ENCODE peak calls at places on chromosome 21, in four cellular contexts. One of them, this sample, is unnamed.

GRCh38 chr21:31042080-31042464 is 3.8 kb upstream of the KRTAP19-8 start:
- DNase-seq in GM12878: no peak
- DNase-seq in HepG2: no peak
- DNase-seq in K562: no peak
- DNase-seq in this sample: no peak

GRCh38 chr21:35737899-35738341 is 322.4 kb downstream of the SETD4 start:
- DNase-seq in K562: no peak
- DNase-seq in GM12878: no peak
- DNase-seq in HepG2: no peak
- DNase-seq in this sample: no peak

GRCh38 chr21:44539031-44539430 is 964 bp downstream of the KRTAP10-1 start:
- DNase-seq in GM12878: no peak
- DNase-seq in K562: no peak
- DNase-seq in HepG2: no peak
- DNase-seq in this sample: no peak

GRCh38 chr21:39000496-39000895 is 182.8 kb downstream of the PSMG1 start:
- DNase-seq in GM12878: no peak
- DNase-seq in K562: no peak
- DNase-seq in HepG2: no peak
- DNase-seq in this sample: no peak

GRCh38 chr21:38938343-38938742 is 132.6 kb downstream of the ETS2 start:
- DNase-seq in GM12878: no peak
- DNase-seq in K562: no peak
- DNase-seq in HepG2: no peak
- DNase-seq in this sample: no peak

GRCh38 chr21:41891132-41891531 is 12.0 kb upstream of the PRDM15 start:
- DNase-seq in K562: no peak
- DNase-seq in GM12878: no peak
- DNase-seq in HepG2: no peak
- DNase-seq in this sample: no peak

GRCh38 chr21:29481641-29482040 is 182.9 kb downstream of the BACH1 start:
- DNase-seq in HepG2: no peak
- DNase-seq in K562: no peak
- DNase-seq in GM12878: no peak
- DNase-seq in this sample: no peak

GRCh38 chr21:45283611-45284455 is 3.9 kb downstream of the POFUT2 start:
- DNase-seq in HepG2: no peak
- DNase-seq in GM12878: no peak
- DNase-seq in K562: no peak
- DNase-seq in this sample: no peak

GRCh38 chr21:15210235-15210678 is 145.5 kb upstream of the NRIP1 start:
- DNase-seq in GM12878: no peak
- DNase-seq in HepG2: peak
- DNase-seq in K562: peak
- DNase-seq in this sample: no peak

GRCh38 chr21:23613014-23613413 is 1994.3 kb downstream of the MRPL39 start:
- DNase-seq in K562: no peak
- DNase-seq in HepG2: no peak
- DNase-seq in GM12878: no peak
- DNase-seq in this sample: no peak

GRCh38 chr21:45719177-45719802 is 75.8 kb downstream of the PCBP3 start:
- DNase-seq in HepG2: no peak
- DNase-seq in GM12878: peak
- DNase-seq in K562: no peak
- DNase-seq in this sample: no peak

GRCh38 chr21:43318368-43318767 is 108.6 kb downstream of the SIK1 start:
- DNase-seq in K562: no peak
- DNase-seq in GM12878: no peak
- DNase-seq in HepG2: no peak
- DNase-seq in this sample: no peak

GRCh38 chr21:45300786-45301520 is 13.3 kb upstream of the POFUT2 start:
- DNase-seq in K562: no peak
- DNase-seq in GM12878: no peak
- DNase-seq in HepG2: no peak
- DNase-seq in this sample: no peak

GRCh38 chr21:25370311-25370744 is 237.0 kb downstream of the MRPL39 start:
- DNase-seq in HepG2: no peak
- DNase-seq in GM12878: no peak
- DNase-seq in K562: no peak
- DNase-seq in this sample: no peak

GRCh38 chr21:26125433-26126167 is 45.0 kb downstream of the APP start:
- DNase-seq in K562: no peak
- DNase-seq in HepG2: no peak
- DNase-seq in GM12878: no peak
- DNase-seq in this sample: no peak

GRCh38 chr21:45800339-45801080 is 157.0 kb downstream of the PCBP3 start:
- DNase-seq in HepG2: peak
- DNase-seq in K562: no peak
- DNase-seq in GM12878: no peak
- DNase-seq in this sample: no peak

GRCh38 chr21:44708213-44708865 is 3.0 kb downstream of the TSPEAR start:
- DNase-seq in GM12878: no peak
- DNase-seq in K562: no peak
- DNase-seq in HepG2: no peak
- DNase-seq in this sample: no peak

GRCh38 chr21:27448960-27449359 is 482.1 kb upstream of the ADAMTS5 start:
- DNase-seq in GM12878: no peak
- DNase-seq in HepG2: no peak
- DNase-seq in K562: no peak
- DNase-seq in this sample: no peak

GRCh38 chr21:38610573-38611251 is 112.4 kb upstream of the ERG start:
- DNase-seq in K562: no peak
- DNase-seq in GM12878: no peak
- DNase-seq in HepG2: no peak
- DNase-seq in this sample: no peak

GRCh38 chr21:29372063-29372802 is 73.5 kb downstream of the BACH1 start:
- DNase-seq in HepG2: peak
- DNase-seq in GM12878: peak
- DNase-seq in K562: peak
- DNase-seq in this sample: peak

GRCh38 chr21:41817877-41818855 is 51.3 kb upstream of the RIPK4 start:
- DNase-seq in HepG2: no peak
- DNase-seq in GM12878: no peak
- DNase-seq in K562: no peak
- DNase-seq in this sample: no peak

GRCh38 chr21:17828223-17828622 is 9.1 kb upstream of the C21orf91 start:
- DNase-seq in GM12878: no peak
- DNase-seq in K562: no peak
- DNase-seq in HepG2: no peak
- DNase-seq in this sample: no peak
- TF ChIP-seq FOXK2 in GM12878: no peak
- TF ChIP-seq FOXK2 in K562: no peak
- TF ChIP-seq FOXK2 in HepG2: no peak
- TF ChIP-seq FOXK2 in this sample: no peak

GRCh38 chr21:33824156-33824941 is 91.3 kb downstream of the ATP5PO start:
- DNase-seq in HepG2: no peak
- DNase-seq in K562: no peak
- DNase-seq in GM12878: no peak
- DNase-seq in this sample: no peak

GRCh38 chr21:33817663-33818433 is 97.8 kb downstream of the ATP5PO start:
- DNase-seq in HepG2: no peak
- DNase-seq in GM12878: no peak
- DNase-seq in K562: peak
- DNase-seq in this sample: peak

GRCh38 chr21:33821580-33822322 is 93.9 kb downstream of the ATP5PO start:
- DNase-seq in K562: no peak
- DNase-seq in GM12878: no peak
- DNase-seq in HepG2: peak
- DNase-seq in this sample: peak

GRCh38 chr21:33817136-33817535 is 98.5 kb downstream of the ATP5PO start:
- DNase-seq in GM12878: no peak
- DNase-seq in K562: no peak
- DNase-seq in HepG2: no peak
- DNase-seq in this sample: peak

DNA sequence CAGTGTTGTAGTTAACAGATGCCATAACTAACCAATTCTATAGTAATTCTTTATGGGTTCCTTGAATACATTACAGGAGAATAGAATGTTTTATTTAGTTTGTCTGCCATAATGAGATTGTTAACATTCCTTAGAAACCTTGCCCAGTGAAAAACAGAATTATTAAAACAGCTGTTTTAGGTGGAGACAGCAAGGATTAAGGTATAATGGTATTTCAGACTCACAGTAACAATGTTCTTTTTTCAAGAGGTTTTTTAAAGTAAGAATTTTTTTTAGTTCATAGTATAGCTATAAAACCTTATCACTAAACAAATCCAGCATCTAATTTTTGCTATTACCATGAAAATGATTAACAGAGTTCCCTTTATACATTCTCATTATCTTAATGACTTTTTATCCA is 95.2 kb downstream of the ATP5PO start:
- DNase-seq in GM12878: no peak
- DNase-seq in HepG2: no peak
- DNase-seq in K562: no peak
- DNase-seq in this sample: no peak
- TF ChIP-seq TARDBP in GM12878: no peak
- TF ChIP-seq TARDBP in HepG2: no peak
- TF ChIP-seq TARDBP in K562: no peak
- TF ChIP-seq TARDBP in this sample: no peak

GRCh38 chr21:32392880-32393676 is at the start of gene URB1:
- DNase-seq in GM12878: peak
- DNase-seq in HepG2: peak
- DNase-seq in K562: peak
- DNase-seq in this sample: peak
- TF ChIP-seq FOXK2 in GM12878: no peak
- TF ChIP-seq FOXK2 in HepG2: no peak
- TF ChIP-seq FOXK2 in K562: peak
- TF ChIP-seq FOXK2 in this sample: no peak

GRCh38 chr21:37437376-37438080 is 71.0 kb downstream of the DYRK1A start:
- DNase-seq in K562: no peak
- DNase-seq in GM12878: no peak
- DNase-seq in HepG2: no peak
- DNase-seq in this sample: no peak
- TF ChIP-seq TARDBP in K562: no peak
- TF ChIP-seq TARDBP in GM12878: no peak
- TF ChIP-seq TARDBP in HepG2: no peak
- TF ChIP-seq TARDBP in this sample: no peak